ENCODE peak calls at places on chromosomes 16 and 17, in five cellular contexts. F, U, B, N and Y are unnamed samples.

GRCh38 chr16:25009822-25010221 is 5.3 kb downstream of the ARHGAP17 start:
- DNase-seq in F (no peak), U (no peak), B (no peak), N (peak), Y (peak)

GRCh38 chr16:84940670-84941551 is 70.4 kb downstream of the ZDHHC7 start:
- DNase-seq in F (no peak), U (no peak), B (no peak), N (no peak), Y (no peak)

GRCh38 chr17:58156839-58157803 is 8.9 kb downstream of the OR4D1 start:
- DNase-seq in F (peak), U (no peak), B (peak), N (peak), Y (no peak)

GRCh38 chr17:48541574-48542113 is 3.3 kb downstream of the HOXB2 start:
- DNase-seq in F (peak), U (peak), B (peak), N (peak), Y (no peak)

GRCh38 chr17:43861960-43862359 is 15.0 kb downstream of the CD300LG start:
- DNase-seq in F (peak), U (no peak), B (no peak), N (no peak), Y (no peak)

GRCh38 chr17:71631483-71631882 is 489.3 kb upstream of the SOX9 start:
- DNase-seq in F (no peak), U (peak), B (no peak), N (no peak), Y (no peak)

GRCh38 chr17:17783825-17784598 is 52.8 kb downstream of the SREBF1 start:
- DNase-seq in F (peak), U (no peak), B (peak), N (peak), Y (peak)

GRCh38 chr16:78608305-78608776 is 508.9 kb downstream of the WWOX start:
- DNase-seq in F (no peak), U (no peak), B (peak), N (no peak), Y (no peak)

GRCh38 chr17:34672176-34672785 is 92.9 kb downstream of the TMEM132E start:
- DNase-seq in F (no peak), U (no peak), B (no peak), N (no peak), Y (peak)

GRCh38 chr17:76154935-76155845 is 14.1 kb upstream of the FOXJ1 start:
- DNase-seq in F (no peak), U (no peak), B (no peak), N (no peak), Y (no peak)

GRCh38 chr17:48720263-48721008 is 1.9 kb downstream of the PRAC1 start:
- DNase-seq in F (no peak), U (no peak), B (no peak), N (no peak), Y (no peak)

GRCh38 chr16:53962041-53962440 is 258.1 kb downstream of the FTO start:
- DNase-seq in F (no peak), U (no peak), B (no peak), N (no peak), Y (no peak)

GRCh38 chr17:2390199-2390880 is 10.5 kb downstream of the MNT start:
- DNase-seq in F (peak), U (no peak), B (no peak), N (peak), Y (no peak)

GRCh38 chr17:43669971-43670644 is 8.4 kb upstream of the MEOX1 start:
- DNase-seq in F (no peak), U (no peak), B (no peak), N (no peak), Y (no peak)

GRCh38 chr17:71441098-71441497 is 679.7 kb upstream of the SOX9 start:
- DNase-seq in F (no peak), U (peak), B (no peak), N (no peak), Y (no peak)

GRCh38 chr17:42659079-42659931 is at the start of gene TUBG2:
- DNase-seq in F (peak), U (peak), B (peak), N (peak), Y (peak)

GRCh38 chr16:83803811-83804210 is 4.0 kb upstream of the HSBP1 start:
- DNase-seq in F (no peak), U (no peak), B (no peak), N (no peak), Y (no peak)

GRCh38 chr16:31105677-31106213 is 2.4 kb upstream of the BCKDK start:
- DNase-seq in F (peak), U (peak), B (peak), N (peak), Y (peak)

GRCh38 chr17:28366605-28367004 is 1.6 kb upstream of the SEBOX start:
- DNase-seq in F (no peak), U (no peak), B (no peak), N (no peak), Y (peak)

GRCh38 chr16:67804853-67805542 is 1.4 kb downstream of the RANBP10 start:
- DNase-seq in F (no peak), U (no peak), B (no peak), N (peak), Y (no peak)

GRCh38 chr16:9526791-9527190 is 435.3 kb downstream of the HAPSTR1 start:
- DNase-seq in F (no peak), U (no peak), B (no peak), N (no peak), Y (no peak)

GRCh38 chr17:34883106-34884000 is 77.9 kb downstream of the CCT6B start:
- DNase-seq in F (no peak), U (no peak), B (no peak), N (no peak), Y (peak)

GRCh38 chr17:9880582-9880999 is 24.5 kb downstream of the RCVRN start:
- DNase-seq in F (no peak), U (peak), B (no peak), N (no peak), Y (peak)

GRCh38 chr16:88655053-88655732 is 4.3 kb upstream of the CYBA start:
- DNase-seq in F (peak), U (no peak), B (no peak), N (no peak), Y (no peak)

GRCh38 chr17:43830510-43831145 is 2.3 kb downstream of the MPP3 start:
- DNase-seq in F (no peak), U (no peak), B (no peak), N (no peak), Y (no peak)

GRCh38 chr17:69769050-69769449 is 306.0 kb upstream of the KCNJ16 start:
- DNase-seq in F (no peak), U (no peak), B (no peak), N (no peak), Y (no peak)

GRCh38 chr17:81651692-81652091 is 4.7 kb downstream of the PDE6G start:
- DNase-seq in F (no peak), U (peak), B (no peak), N (peak), Y (no peak)

GRCh38 chr17:39927101-39927927 is at the start of the genes LRRC3C and ORMDL3:
- DNase-seq in F (peak), U (peak), B (peak), N (peak), Y (peak)

GRCh38 chr17:46853896-46854444 is 2.6 kb downstream of the WNT9B start:
- DNase-seq in F (no peak), U (peak), B (no peak), N (no peak), Y (no peak)

GRCh38 chr16:48499822-48500440 is 110.0 kb downstream of the N4BP1 start:
- DNase-seq in F (no peak), U (peak), B (peak), N (peak), Y (no peak)

GRCh38 chr16:11955713-11956123 is 9.3 kb upstream of the TNFRSF17 start:
- DNase-seq in F (no peak), U (peak), B (no peak), N (no peak), Y (no peak)

GRCh38 chr16:68331879-68332410 is 21.1 kb downstream of the PRMT7 start:
- DNase-seq in F (no peak), U (no peak), B (no peak), N (no peak), Y (no peak)